ENCODE peak calls at places on chromosome 10, in five cellular contexts. S is SK-N-SH, Z is AG10803, R is choroid plexus epithelial cell, L is astrocyte of the spinal cord. V is an unnamed sample.

GRCh38 chr10:30819306-30820190 is 190.0 kb upstream of the LYZL2 start:
- DNase-seq in S (peak; percentile 53), Z (peak; percentile 78), R (peak; percentile 47), L (peak; percentile 65), V (no peak)

GRCh38 chr10:43135064-43135463 is 3.2 kb upstream of the CSGALNACT2 start:
- DNase-seq in S (no peak), Z (no peak), R (no peak), L (no peak), V (no peak)

GRCh38 chr10:109934958-109935793 is 11.9 kb upstream of the XPNPEP1 start:
- DNase-seq in S (peak; percentile 15), Z (peak; percentile 68), R (peak; percentile 77), L (peak; percentile 95), V (no peak)

GRCh38 chr10:72061491-72061890 is 26.9 kb downstream of the SPOCK2 start:
- DNase-seq in S (peak; percentile 56), Z (no peak), R (no peak), L (no peak), V (no peak)

GRCh38 chr10:119834188-119834587 is 38.5 kb downstream of the MCMBP start:
- DNase-seq in S (no peak), Z (no peak), R (no peak), L (no peak), V (no peak)

GRCh38 chr10:101601541-101601940 is 13.4 kb downstream of the DPCD start:
- DNase-seq in S (no peak), Z (no peak), R (no peak), L (no peak), V (no peak)

GRCh38 chr10:119335671-119336353 is 128.4 kb downstream of the GRK5 start:
- DNase-seq in S (no peak), Z (peak; percentile 25), R (no peak), L (peak; percentile 32), V (no peak)

GRCh38 chr10:79070091-79070610 is 1.4 kb downstream of the ZMIZ1 start:
- DNase-seq in S (peak; percentile 70), Z (peak; percentile 64), R (peak; percentile 40), L (no peak), V (no peak)

GRCh38 chr10:119516381-119517234 is 25.9 kb downstream of the RGS10 start:
- DNase-seq in S (no peak), Z (no peak), R (peak; percentile 75), L (peak; percentile 30), V (no peak)

GRCh38 chr10:98309366-98310355 is 41.7 kb upstream of the LOXL4 start:
- DNase-seq in S (peak; percentile 89), Z (peak; percentile 83), R (peak; percentile 88), L (peak; percentile 83), V (peak; percentile 78)

GRCh38 chr10:77392236-77392721 is 245.3 kb downstream of the KCNMA1 start:
- DNase-seq in S (no peak), Z (peak; percentile 72), R (peak; percentile 48), L (peak; percentile 65), V (no peak)

GRCh38 chr10:95282115-95282514 is 8.7 kb downstream of the PDLIM1 start:
- DNase-seq in S (no peak), Z (no peak), R (no peak), L (peak; percentile 52), V (no peak)

GRCh38 chr10:103967433-103968142 is 648 bp downstream of the SLK start:
- DNase-seq in S (peak; percentile 88), Z (peak; percentile 24), R (no peak), L (peak; percentile 34), V (peak; percentile 38)

GRCh38 chr10:119651514-119652327 is 541 bp downstream of the BAG3 start:
- DNase-seq in S (no peak), Z (no peak), R (no peak), L (no peak), V (peak; percentile 52)

GRCh38 chr10:64283621-64284020 is 762.4 kb downstream of the REEP3 start:
- DNase-seq in S (no peak), Z (no peak), R (no peak), L (no peak), V (no peak)

GRCh38 chr10:44982114-44982460 is 3.5 kb upstream of the DEPP1 start:
- DNase-seq in S (no peak), Z (no peak), R (no peak), L (peak; percentile 55), V (no peak)

GRCh38 chr10:124008187-124008970 is 85.0 kb downstream of the CHST15 start:
- DNase-seq in S (no peak), Z (no peak), R (no peak), L (no peak), V (no peak)

GRCh38 chr10:76127984-76128589 is 696.7 kb downstream of the LRMDA start:
- DNase-seq in S (no peak), Z (peak; percentile 61), R (no peak), L (no peak), V (no peak)

GRCh38 chr10:21953585-21954057 is 49.9 kb downstream of the DNAJC1 start:
- DNase-seq in S (peak; percentile 54), Z (peak; percentile 58), R (peak; percentile 72), L (peak; percentile 65), V (no peak)

GRCh38 chr10:129605986-129606518 is 139.0 kb downstream of the MGMT start:
- DNase-seq in S (no peak), Z (no peak), R (no peak), L (no peak), V (no peak)

GRCh38 chr10:100744136-100744979 is 1.0 kb upstream of the PAX2 start:
- DNase-seq in S (peak; percentile 76), Z (no peak), R (no peak), L (no peak), V (no peak)

GRCh38 chr10:35585903-35586535 is 19.1 kb upstream of the GJD4 start:
- DNase-seq in S (no peak), Z (no peak), R (no peak), L (no peak), V (no peak)

GRCh38 chr10:86203162-86203905 is 163.3 kb downstream of the GRID1 start:
- DNase-seq in S (no peak), Z (peak; percentile 4), R (peak; percentile 2), L (no peak), V (peak; percentile 46)

GRCh38 chr10:122126763-122127659 is 138.0 kb downstream of the TACC2 start:
- DNase-seq in S (no peak), Z (peak; percentile 93), R (peak; percentile 92), L (peak; percentile 94), V (no peak)

GRCh38 chr10:470339-471003 is 219.0 kb downstream of the DIP2C start:
- DNase-seq in S (no peak), Z (no peak), R (no peak), L (no peak), V (no peak)

GRCh38 chr10:49284356-49284755 is 14.6 kb upstream of the C10orf71 start:
- DNase-seq in S (no peak), Z (no peak), R (no peak), L (no peak), V (no peak)

GRCh38 chr10:122021828-122022227 is 32.9 kb downstream of the TACC2 start:
- DNase-seq in S (no peak), Z (no peak), R (no peak), L (no peak), V (no peak)

GRCh38 chr10:88114368-88114767 is 250.9 kb downstream of the PTEN start:
- DNase-seq in S (peak; percentile 36), Z (no peak), R (peak; percentile 69), L (no peak), V (no peak)

DNA sequence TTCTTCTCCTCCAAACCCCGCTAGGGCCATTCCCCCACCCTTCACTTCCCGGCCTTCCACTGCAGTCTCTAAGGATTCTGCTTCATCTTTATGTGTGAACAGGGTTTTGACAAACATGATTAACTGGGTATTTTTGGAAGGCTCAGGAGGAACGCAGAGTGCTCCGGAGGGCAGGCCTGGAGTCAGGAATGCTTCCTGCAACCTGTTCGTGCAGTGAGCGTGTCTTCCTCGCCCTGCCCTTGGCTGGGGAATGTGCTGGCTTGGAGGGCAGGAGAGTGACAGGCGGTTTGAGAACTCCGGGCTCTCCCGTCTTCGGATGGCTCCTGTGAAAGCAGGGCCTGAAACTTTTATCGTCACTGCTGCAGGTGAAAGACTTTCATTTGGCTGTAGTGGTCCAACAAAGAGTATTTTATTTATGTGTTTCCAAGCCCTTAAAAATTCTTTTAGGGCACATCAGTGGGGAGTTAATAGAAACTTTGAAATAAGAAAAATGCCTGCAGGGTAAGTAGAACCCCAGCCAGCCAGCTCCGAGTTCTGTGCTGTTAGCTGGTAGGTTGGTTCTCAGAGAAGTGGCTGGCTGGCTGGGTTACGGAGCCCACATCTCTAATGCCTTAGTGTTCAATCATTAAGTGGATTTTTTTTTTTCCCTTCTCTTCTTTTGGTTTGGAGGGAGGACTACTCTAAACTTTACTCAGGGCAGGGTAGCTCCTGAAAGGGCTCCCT is 51.0 kb downstream of the TCF7L2 start:
- DNase-seq in S (no peak), Z (peak; percentile 51), R (no peak), L (no peak), V (peak; percentile 33)
- TF ChIP-seq CTCF in S (no peak), Z (peak; percentile 42), R (no peak), L (no peak), V (no peak)

GRCh38 chr10:34079702-34080484 is 735.2 kb downstream of the PARD3 start:
- DNase-seq in S (no peak), Z (no peak), R (no peak), L (no peak), V (no peak)

GRCh38 chr10:34076443-34076842 is 738.7 kb downstream of the PARD3 start:
- DNase-seq in S (no peak), Z (no peak), R (no peak), L (no peak), V (no peak)

GRCh38 chr10:34075269-34075926 is 739.7 kb downstream of the PARD3 start:
- DNase-seq in S (no peak), Z (no peak), R (no peak), L (no peak), V (no peak)

GRCh38 chr10:34078798-34079470 is 736.2 kb downstream of the PARD3 start:
- DNase-seq in S (no peak), Z (peak; percentile 74), R (peak; percentile 50), L (peak; percentile 59), V (no peak)

GRCh38 chr10:34078017-34078416 is 737.1 kb downstream of the PARD3 start:
- DNase-seq in S (no peak), Z (no peak), R (peak; percentile 23), L (no peak), V (no peak)
- TF ChIP-seq CTCF in S (peak; percentile 10), Z (peak; percentile 3), R (peak; percentile 61), L (peak; percentile 12), V (no peak)

DNA sequence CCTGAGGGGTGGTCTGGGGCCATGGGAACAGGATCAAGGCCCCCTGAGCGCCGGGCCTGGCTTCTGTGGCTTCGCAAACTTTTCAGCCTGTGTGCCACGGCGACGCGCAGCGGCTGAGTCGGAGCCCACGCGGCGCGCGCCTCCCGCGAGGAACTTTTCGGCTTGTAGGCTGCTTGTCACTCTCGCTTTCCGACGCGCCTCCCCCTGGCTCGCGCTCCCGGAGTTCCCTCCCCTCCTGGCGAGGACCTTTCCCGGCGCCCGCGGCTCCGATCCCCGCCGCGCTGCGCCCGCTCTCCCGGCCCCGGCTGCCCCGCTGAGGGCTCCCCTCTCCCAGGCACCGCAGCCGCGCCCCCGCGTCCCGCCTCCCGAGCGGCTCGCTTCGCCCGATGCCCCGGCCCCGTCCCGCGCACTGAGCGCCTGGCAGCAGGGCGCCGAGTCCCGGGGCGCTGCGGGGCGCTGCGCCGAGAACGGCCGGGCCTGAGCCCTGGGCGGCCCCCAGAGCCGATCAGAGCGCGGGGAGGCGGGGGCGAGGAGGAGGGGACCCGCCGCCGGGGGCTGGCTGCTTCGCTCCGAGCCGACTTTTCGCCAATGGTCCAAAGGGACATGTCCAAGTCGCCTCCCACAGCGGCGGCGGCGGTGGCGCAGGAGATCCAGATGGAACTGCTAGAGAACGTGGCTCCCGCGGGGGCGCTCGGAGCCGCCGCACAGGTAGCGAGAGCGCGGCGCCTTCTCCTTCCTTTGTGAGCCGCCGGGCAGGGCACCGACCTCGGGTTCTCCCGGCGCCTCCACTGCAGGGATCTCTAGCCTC is at the start of gene CACNB2:
- DNase-seq in S (peak; percentile 86), Z (peak; percentile 43), R (peak; percentile 64), L (peak; percentile 15), V (peak; percentile 71)
- TF ChIP-seq CTCF in S (no peak), Z (no peak), R (peak; percentile 2), L (no peak), V (no peak)

GRCh38 chr10:61271127-61271780 is 181.9 kb downstream of the TMEM26 start:
- DNase-seq in S (no peak), Z (peak; percentile 84), R (peak; percentile 93), L (peak; percentile 76), V (no peak)
- TF ChIP-seq CTCF in S (peak; percentile 30), Z (peak; percentile 57), R (peak; percentile 49), L (peak; percentile 23), V (no peak)